ENCODE peak calls at places on chromosomes 7 and 10, in eight cellular contexts. W, K, V, D, G, M, O and A are unnamed samples. For H3K4me1, the result is how much of the 10 kb centered on the place peaks cover.

GRCh38 chr10:132975976-132976682 is 33.8 kb upstream of the CFAP46 start:
- DNase-seq in W (peak), K (no peak), V (no peak), D (no peak), G (no peak), M (no peak), O (no peak), A (no peak)

GRCh38 chr7:15855726-15856125 is 169.2 kb upstream of the MEOX2 start:
- DNase-seq in W (no peak), K (no peak), V (no peak), D (no peak), G (peak), M (no peak), O (no peak), A (no peak)

GRCh38 chr7:101386558-101387199 is 24.0 kb downstream of the COL26A1 start:
- DNase-seq in W (no peak), K (peak), V (peak), D (no peak), G (no peak), M (peak), O (no peak), A (peak)

GRCh38 chr7:50540785-50541579 is 24.2 kb downstream of the DDC start:
- DNase-seq in W (no peak), K (no peak), V (no peak), D (no peak), G (no peak), M (no peak), O (no peak), A (no peak)

GRCh38 chr10:98055875-98056516 is 25.6 kb upstream of the CRTAC1 start:
- DNase-seq in W (no peak), K (peak), V (no peak), D (no peak), G (peak), M (no peak), O (no peak), A (no peak)

GRCh38 chr10:125548356-125548755 is 134.6 kb downstream of the TEX36 start:
- DNase-seq in W (no peak), K (no peak), V (no peak), D (no peak), G (no peak), M (no peak), O (no peak), A (no peak)

GRCh38 chr7:96126382-96126781 is 195.5 kb downstream of the SLC25A13 start:
- DNase-seq in W (no peak), K (peak), V (no peak), D (no peak), G (no peak), M (no peak), O (no peak), A (no peak)

GRCh38 chr7:64504581-64505120 is 58.2 kb downstream of the ZNF680 start:
- DNase-seq in W (no peak), K (no peak), V (no peak), D (no peak), G (no peak), M (no peak), O (no peak), A (no peak)

GRCh38 chr10:964321-964987 is 23.8 kb upstream of the GTPBP4 start:
- DNase-seq in W (no peak), K (no peak), V (no peak), D (no peak), G (no peak), M (no peak), O (no peak), A (peak)

GRCh38 chr10:132955479-132955878 is 13.1 kb upstream of the CFAP46 start:
- DNase-seq in W (no peak), K (no peak), V (no peak), D (no peak), G (no peak), M (no peak), O (no peak), A (no peak)

GRCh38 chr10:79098596-79099015 is 29.8 kb downstream of the ZMIZ1 start:
- DNase-seq in W (no peak), K (no peak), V (no peak), D (no peak), G (no peak), M (peak), O (no peak), A (no peak)

GRCh38 chr10:51233337-51234100 is 159.2 kb downstream of the PRKG1 start:
- DNase-seq in W (no peak), K (no peak), V (no peak), D (no peak), G (no peak), M (no peak), O (no peak), A (peak)

GRCh38 chr7:44324204-44325126 is 929 bp downstream of the CAMK2B start:
- DNase-seq in W (no peak), K (peak), V (no peak), D (no peak), G (no peak), M (peak), O (no peak), A (no peak)

GRCh38 chr10:102241037-102241443 is 272 bp downstream of the PITX3 start:
- DNase-seq in W (no peak), K (no peak), V (no peak), D (no peak), G (no peak), M (no peak), O (no peak), A (no peak)

GRCh38 chr7:46600340-46600739 is 679.3 kb upstream of the IGFBP3 start:
- DNase-seq in W (no peak), K (no peak), V (peak), D (peak), G (no peak), M (peak), O (no peak), A (peak)

GRCh38 chr10:77350711-77351119 is 286.9 kb downstream of the KCNMA1 start:
- DNase-seq in W (no peak), K (no peak), V (peak), D (peak), G (peak), M (peak), O (peak), A (peak)

GRCh38 chr7:149690688-149691446 is 82.5 kb downstream of the ZNF467 start:
- DNase-seq in W (no peak), K (peak), V (peak), D (peak), G (peak), M (peak), O (peak), A (peak)

GRCh38 chr7:30785786-30786185 is 14.6 kb downstream of the MINDY4 start:
- DNase-seq in W (no peak), K (no peak), V (no peak), D (no peak), G (no peak), M (no peak), O (no peak), A (no peak)

GRCh38 chr7:10981317-10981716 is 7.6 kb downstream of the PHF14 start:
- DNase-seq in W (no peak), K (no peak), V (no peak), D (no peak), G (no peak), M (no peak), O (no peak), A (no peak)

GRCh38 chr7:94087664-94088352 is 83.7 kb upstream of the BET1 start:
- DNase-seq in W (no peak), K (peak), V (no peak), D (no peak), G (peak), M (peak), O (peak), A (peak)

GRCh38 chr7:2959828-2960599 is 83.7 kb downstream of the CARD11 start:
- DNase-seq in W (no peak), K (no peak), V (no peak), D (no peak), G (no peak), M (no peak), O (no peak), A (no peak)

GRCh38 chr10:88161070-88161469 is 297.6 kb downstream of the PTEN start:
- DNase-seq in W (no peak), K (no peak), V (no peak), D (no peak), G (no peak), M (no peak), O (no peak), A (no peak)

GRCh38 chr7:95927781-95928180 is 155.4 kb downstream of the DYNC1I1 start:
- DNase-seq in W (no peak), K (no peak), V (no peak), D (no peak), G (no peak), M (no peak), O (no peak), A (no peak)

GRCh38 chr10:104548090-104548489 is 93.0 kb upstream of the SORCS3 start:
- DNase-seq in W (no peak), K (peak), V (no peak), D (no peak), G (no peak), M (peak), O (no peak), A (peak)

GRCh38 chr7:144032985-144033384 is 15.8 kb upstream of the OR2A5 start:
- DNase-seq in W (no peak), K (no peak), V (no peak), D (no peak), G (peak), M (no peak), O (no peak), A (no peak)

GRCh38 chr10:119305860-119306513 is 98.6 kb downstream of the GRK5 start:
- DNase-seq in W (no peak), K (no peak), V (peak), D (peak), G (peak), M (peak), O (peak), A (peak)

GRCh38 chr10:131743190-131744151 is 157.3 kb upstream of the PPP2R2D start:
- DNase-seq in W (no peak), K (peak), V (peak), D (no peak), G (no peak), M (no peak), O (no peak), A (no peak)

GRCh38 chr10:125041856-125042506 is 100.1 kb downstream of the ZRANB1 start:
- DNase-seq in W (no peak), K (peak), V (no peak), D (no peak), G (no peak), M (no peak), O (no peak), A (no peak)

GRCh38 chr7:99422091-99422624 is 13.4 kb downstream of the BUD31 start:
- DNase-seq in W (no peak), K (peak), V (no peak), D (no peak), G (no peak), M (no peak), O (no peak), A (no peak)

GRCh38 chr7:151327659-151328058 is 14.0 kb upstream of the NUB1 start:
- DNase-seq in W (no peak), K (no peak), V (no peak), D (no peak), G (no peak), M (peak), O (no peak), A (peak)

GRCh38 chr7:52691257-52691656 is 344.2 kb upstream of the POM121L12 start:
- DNase-seq in W (no peak), K (no peak), V (no peak), D (no peak), G (no peak), M (no peak), O (no peak), A (no peak)

GRCh38 chr10:120432209-120432608 is 24.8 kb upstream of the PLPP4 start:
- DNase-seq in W (no peak), K (no peak), V (no peak), D (no peak), G (peak), M (no peak), O (no peak), A (no peak)

GRCh38 chr7:142853739-142854504 is 954 bp upstream of the EPHB6 start:
- DNase-seq in W (peak), K (peak), V (peak), D (peak), G (peak), M (peak), O (peak), A (peak)

GRCh38 chr10:93715345-93715744 is 13.0 kb upstream of the FRA10AC1 start:
- DNase-seq in W (no peak), K (no peak), V (no peak), D (no peak), G (no peak), M (no peak), O (no peak), A (no peak)

DNA sequence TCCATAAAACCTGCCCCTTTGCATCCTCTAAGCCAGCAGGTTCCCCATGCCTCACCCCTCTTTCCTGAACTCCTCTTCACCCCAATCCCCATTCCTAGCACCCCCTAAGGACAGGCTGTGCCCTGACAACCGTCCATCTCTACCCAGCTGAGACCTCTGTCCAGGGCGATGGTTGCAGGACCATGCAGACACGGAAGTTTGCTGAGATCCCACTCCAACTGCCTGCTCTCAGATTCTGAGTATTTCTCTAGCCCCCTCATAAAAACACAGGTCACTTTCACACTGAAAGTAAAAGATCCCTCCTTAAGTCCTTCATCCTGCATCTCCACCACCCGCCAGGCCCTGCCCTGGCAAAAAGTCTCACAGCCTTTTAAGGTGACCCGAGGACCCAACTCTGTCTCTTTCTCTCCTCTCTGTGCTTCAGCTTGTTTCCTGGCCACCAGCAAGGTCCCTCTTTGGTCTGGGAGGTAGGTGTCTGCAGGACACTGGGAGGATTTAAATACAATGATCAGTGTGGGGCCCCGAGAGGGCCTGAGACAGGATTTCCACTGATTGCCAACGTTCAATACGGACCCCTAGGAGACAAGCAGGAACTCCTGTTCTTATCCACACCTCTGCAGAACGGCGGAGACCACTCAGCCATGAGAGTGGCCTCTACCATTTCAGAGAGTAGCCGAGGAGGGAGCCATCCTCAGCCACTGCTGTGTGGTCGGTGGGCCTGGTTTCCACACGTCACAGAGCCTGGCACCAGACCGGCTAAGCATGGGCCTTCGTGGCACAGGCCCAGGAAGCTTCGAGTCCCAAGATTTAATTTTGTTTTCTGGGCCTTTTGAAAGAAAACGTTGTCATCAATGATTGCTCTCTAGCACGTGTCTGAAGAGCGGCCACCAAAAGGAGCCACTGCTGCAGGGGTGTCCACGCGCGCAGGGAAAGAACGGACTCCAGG is 27.9 kb downstream of the CALML3 start:
- DNase-seq in W (peak), K (no peak), V (peak), D (no peak), G (no peak), M (no peak), O (no peak), A (no peak)
- H3K4me1 ChIP-seq in W (under half), K (under half), V (under half), D (under half), G (under half), M (under half), O (under half), A (under half)

GRCh38 chr7:130896051-130896881 is 162.3 kb upstream of the KLF14 start:
- DNase-seq in W (no peak), K (peak), V (no peak), D (no peak), G (no peak), M (peak), O (peak), A (peak)
- H3K4me1 ChIP-seq in W (half or more), K (under half), V (half or more), D (under half), G (half or more), M (half or more), O (half or more), A (under half)

GRCh38 chr7:120857558-120858298 is at the start of gene TSPAN12:
- DNase-seq in W (peak), K (peak), V (peak), D (peak), G (peak), M (peak), O (peak), A (peak)
- H3K4me1 ChIP-seq in W (under half), K (under half), V (under half), D (under half), G (under half), M (under half), O (under half), A (under half)

DNA sequence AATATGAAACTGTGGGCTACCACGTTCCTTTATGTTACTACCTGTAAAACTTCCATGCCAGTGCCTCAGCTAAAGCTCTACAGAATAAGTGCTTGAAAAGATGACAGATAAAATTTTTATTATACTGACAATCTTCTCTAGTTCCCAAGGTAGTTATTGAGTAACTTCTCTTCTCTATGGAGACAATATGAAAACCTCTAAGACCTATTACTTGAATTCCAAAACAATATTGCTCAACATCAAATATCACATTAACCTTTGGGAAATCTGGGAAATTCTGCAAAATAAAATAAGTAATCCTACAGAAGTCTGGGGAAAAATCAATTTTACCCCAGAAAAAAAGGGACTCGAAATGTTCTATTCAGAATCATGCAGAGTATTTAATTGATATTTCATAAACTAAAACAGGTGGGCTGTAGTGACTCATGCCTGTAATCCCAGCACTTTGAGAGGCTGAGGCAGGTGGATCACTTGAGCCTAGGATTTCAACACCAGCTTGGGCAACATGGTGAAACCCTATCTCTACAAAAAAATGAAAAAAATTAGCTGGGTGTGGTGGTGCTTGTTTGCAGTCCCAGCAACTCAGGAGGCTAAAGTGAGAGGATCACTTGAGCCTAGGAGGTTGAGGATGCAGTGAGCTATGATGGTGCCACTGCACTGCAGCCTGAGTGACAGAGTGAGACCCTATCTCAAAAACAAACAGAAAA is 23.8 kb upstream of the ANK3 start:
- DNase-seq in W (no peak), K (no peak), V (no peak), D (no peak), G (no peak), M (no peak), O (no peak), A (no peak)
- H3K4me1 ChIP-seq in W (under half), K (under half), V (under half), D (under half), G (under half), M (under half), O (under half), A (under half)

GRCh38 chr7:129865932-129866214 is 86.9 kb downstream of the UBE2H start:
- DNase-seq in W (no peak), K (no peak), V (no peak), D (no peak), G (no peak), M (no peak), O (no peak), A (no peak)
- H3K4me1 ChIP-seq in W (half or more), K (under half), V (half or more), D (under half), G (under half), M (under half), O (under half), A (under half)

GRCh38 chr7:40643664-40644063 is 508.9 kb downstream of the SUGCT start:
- DNase-seq in W (no peak), K (no peak), V (no peak), D (no peak), G (no peak), M (no peak), O (no peak), A (no peak)

GRCh38 chr7:40638872-40639271 is 504.1 kb downstream of the SUGCT start:
- DNase-seq in W (no peak), K (no peak), V (no peak), D (no peak), G (no peak), M (no peak), O (no peak), A (no peak)

GRCh38 chr7:40640566-40640965 is 505.8 kb downstream of the SUGCT start:
- DNase-seq in W (no peak), K (no peak), V (no peak), D (no peak), G (peak), M (no peak), O (no peak), A (peak)

GRCh38 chr7:40644454-40645188 is 509.8 kb downstream of the SUGCT start:
- DNase-seq in W (no peak), K (no peak), V (no peak), D (no peak), G (no peak), M (no peak), O (no peak), A (no peak)

GRCh38 chr7:40641717-40642116 is 506.9 kb downstream of the SUGCT start:
- DNase-seq in W (no peak), K (no peak), V (no peak), D (no peak), G (no peak), M (no peak), O (no peak), A (no peak)
- H3K4me1 ChIP-seq in W (under half), K (under half), V (under half), D (under half), G (under half), M (under half), O (under half), A (under half)